ENCODE peak calls at places on chromosomes 12 and 14, in nine cellular contexts. One of them, this sample, is unnamed.

GRCh38 chr14:49550284-49551184 is 35.6 kb downstream of the RPS29 start:
- DNase-seq in EH: peak; percentile 15
- DNase-seq in osteoblast: peak; percentile 85
- DNase-seq in naive thymus-derived CD4-positive, alpha-beta T cell: no peak
- DNase-seq in mucosa of gallbladder: no peak
- DNase-seq in BJ: no peak
- DNase-seq in NCI-H2081: no peak
- DNase-seq in mesenchymal stem cell: peak; percentile 8
- DNase-seq in small intestine: no peak
- DNase-seq in this sample: peak; percentile 30

GRCh38 chr12:70994217-70994788 is 73.8 kb upstream of the PTPRR start:
- DNase-seq in EH: peak; percentile 21
- DNase-seq in osteoblast: peak; percentile 80
- DNase-seq in naive thymus-derived CD4-positive, alpha-beta T cell: no peak
- DNase-seq in mucosa of gallbladder: no peak
- DNase-seq in BJ: peak; percentile 5
- DNase-seq in NCI-H2081: peak; percentile 22
- DNase-seq in mesenchymal stem cell: peak; percentile 33
- DNase-seq in small intestine: no peak
- DNase-seq in this sample: peak; percentile 33

GRCh38 chr14:33776871-33777270 is 174.0 kb downstream of the EGLN3 start:
- DNase-seq in EH: no peak
- DNase-seq in osteoblast: no peak
- DNase-seq in naive thymus-derived CD4-positive, alpha-beta T cell: no peak
- DNase-seq in mucosa of gallbladder: no peak
- DNase-seq in BJ: no peak
- DNase-seq in NCI-H2081: no peak
- DNase-seq in mesenchymal stem cell: no peak
- DNase-seq in small intestine: no peak
- DNase-seq in this sample: peak; percentile 46

GRCh38 chr14:99752486-99753121 is 40.6 kb upstream of the EML1 start:
- DNase-seq in EH: peak; percentile 88
- DNase-seq in osteoblast: peak; percentile 98
- DNase-seq in naive thymus-derived CD4-positive, alpha-beta T cell: no peak
- DNase-seq in mucosa of gallbladder: no peak
- DNase-seq in BJ: peak; percentile 51
- DNase-seq in NCI-H2081: no peak
- DNase-seq in mesenchymal stem cell: peak; percentile 84
- DNase-seq in small intestine: no peak
- DNase-seq in this sample: peak; percentile 82

GRCh38 chr12:112930350-112930749 is 7.9 kb upstream of the OAS3 start:
- DNase-seq in EH: no peak
- DNase-seq in osteoblast: no peak
- DNase-seq in naive thymus-derived CD4-positive, alpha-beta T cell: no peak
- DNase-seq in mucosa of gallbladder: no peak
- DNase-seq in BJ: no peak
- DNase-seq in NCI-H2081: no peak
- DNase-seq in mesenchymal stem cell: no peak
- DNase-seq in small intestine: no peak
- DNase-seq in this sample: no peak

GRCh38 chr14:103326078-103326477 is 8.0 kb upstream of the EIF5 start:
- DNase-seq in EH: no peak
- DNase-seq in osteoblast: no peak
- DNase-seq in naive thymus-derived CD4-positive, alpha-beta T cell: no peak
- DNase-seq in mucosa of gallbladder: no peak
- DNase-seq in BJ: no peak
- DNase-seq in NCI-H2081: no peak
- DNase-seq in mesenchymal stem cell: no peak
- DNase-seq in small intestine: no peak
- DNase-seq in this sample: no peak

GRCh38 chr12:13745100-13745678 is 236.2 kb downstream of the GRIN2B start:
- DNase-seq in EH: no peak
- DNase-seq in osteoblast: no peak
- DNase-seq in naive thymus-derived CD4-positive, alpha-beta T cell: no peak
- DNase-seq in mucosa of gallbladder: no peak
- DNase-seq in BJ: no peak
- DNase-seq in NCI-H2081: no peak
- DNase-seq in mesenchymal stem cell: no peak
- DNase-seq in small intestine: peak; percentile 43
- DNase-seq in this sample: no peak

GRCh38 chr14:89915114-89915878 is 39.2 kb downstream of the EFCAB11 start:
- DNase-seq in EH: peak; percentile 73
- DNase-seq in osteoblast: no peak
- DNase-seq in naive thymus-derived CD4-positive, alpha-beta T cell: peak; percentile 63
- DNase-seq in mucosa of gallbladder: peak; percentile 73
- DNase-seq in BJ: peak; percentile 18
- DNase-seq in NCI-H2081: peak; percentile 74
- DNase-seq in mesenchymal stem cell: peak; percentile 83
- DNase-seq in small intestine: peak; percentile 80
- DNase-seq in this sample: peak; percentile 66

GRCh38 chr12:115135800-115136211 is 451.8 kb upstream of the TBX3 start:
- DNase-seq in EH: peak; percentile 97
- DNase-seq in osteoblast: no peak
- DNase-seq in naive thymus-derived CD4-positive, alpha-beta T cell: no peak
- DNase-seq in mucosa of gallbladder: peak; percentile 69
- DNase-seq in BJ: peak; percentile 64
- DNase-seq in NCI-H2081: no peak
- DNase-seq in mesenchymal stem cell: peak; percentile 74
- DNase-seq in small intestine: no peak
- DNase-seq in this sample: peak; percentile 92

GRCh38 chr12:97944576-97944975 is 482.0 kb downstream of the RMST start:
- DNase-seq in EH: no peak
- DNase-seq in osteoblast: no peak
- DNase-seq in naive thymus-derived CD4-positive, alpha-beta T cell: no peak
- DNase-seq in mucosa of gallbladder: no peak
- DNase-seq in BJ: no peak
- DNase-seq in NCI-H2081: no peak
- DNase-seq in mesenchymal stem cell: no peak
- DNase-seq in small intestine: no peak
- DNase-seq in this sample: no peak

GRCh38 chr12:50059440-50060119 is 2.2 kb downstream of the ASIC1 start:
- DNase-seq in EH: peak; percentile 49
- DNase-seq in osteoblast: peak; percentile 80
- DNase-seq in naive thymus-derived CD4-positive, alpha-beta T cell: peak; percentile 26
- DNase-seq in mucosa of gallbladder: no peak
- DNase-seq in BJ: no peak
- DNase-seq in NCI-H2081: no peak
- DNase-seq in mesenchymal stem cell: no peak
- DNase-seq in small intestine: no peak
- DNase-seq in this sample: peak; percentile 58

GRCh38 chr14:61749867-61750266 is 12.4 kb upstream of the SNAPC1 start:
- DNase-seq in EH: peak; percentile 30
- DNase-seq in osteoblast: no peak
- DNase-seq in naive thymus-derived CD4-positive, alpha-beta T cell: no peak
- DNase-seq in mucosa of gallbladder: peak; percentile 47
- DNase-seq in BJ: no peak
- DNase-seq in NCI-H2081: peak; percentile 27
- DNase-seq in mesenchymal stem cell: peak; percentile 23
- DNase-seq in small intestine: peak; percentile 71
- DNase-seq in this sample: no peak

GRCh38 chr14:76541594-76542219 is 165.8 kb downstream of the ESRRB start:
- DNase-seq in EH: no peak
- DNase-seq in osteoblast: no peak
- DNase-seq in naive thymus-derived CD4-positive, alpha-beta T cell: no peak
- DNase-seq in mucosa of gallbladder: no peak
- DNase-seq in BJ: no peak
- DNase-seq in NCI-H2081: no peak
- DNase-seq in mesenchymal stem cell: no peak
- DNase-seq in small intestine: no peak
- DNase-seq in this sample: no peak

GRCh38 chr12:110317921-110318320 is 36.9 kb downstream of the ATP2A2 start:
- DNase-seq in EH: peak; percentile 79
- DNase-seq in osteoblast: no peak
- DNase-seq in naive thymus-derived CD4-positive, alpha-beta T cell: no peak
- DNase-seq in mucosa of gallbladder: no peak
- DNase-seq in BJ: no peak
- DNase-seq in NCI-H2081: no peak
- DNase-seq in mesenchymal stem cell: peak; percentile 67
- DNase-seq in small intestine: no peak
- DNase-seq in this sample: peak; percentile 14

GRCh38 chr12:54486173-54486867 is 11.2 kb upstream of the NCKAP1L start:
- DNase-seq in EH: no peak
- DNase-seq in osteoblast: no peak
- DNase-seq in naive thymus-derived CD4-positive, alpha-beta T cell: no peak
- DNase-seq in mucosa of gallbladder: no peak
- DNase-seq in BJ: no peak
- DNase-seq in NCI-H2081: no peak
- DNase-seq in mesenchymal stem cell: no peak
- DNase-seq in small intestine: no peak
- DNase-seq in this sample: no peak

GRCh38 chr12:104582739-104583138 is 126.0 kb downstream of the CHST11 start:
- DNase-seq in EH: no peak
- DNase-seq in osteoblast: no peak
- DNase-seq in naive thymus-derived CD4-positive, alpha-beta T cell: peak; percentile 9
- DNase-seq in mucosa of gallbladder: no peak
- DNase-seq in BJ: no peak
- DNase-seq in NCI-H2081: no peak
- DNase-seq in mesenchymal stem cell: no peak
- DNase-seq in small intestine: no peak
- DNase-seq in this sample: no peak

GRCh38 chr12:25307818-25308217 is 57.1 kb upstream of the KRAS start:
- DNase-seq in EH: peak; percentile 72
- DNase-seq in osteoblast: no peak
- DNase-seq in naive thymus-derived CD4-positive, alpha-beta T cell: no peak
- DNase-seq in mucosa of gallbladder: no peak
- DNase-seq in BJ: no peak
- DNase-seq in NCI-H2081: no peak
- DNase-seq in mesenchymal stem cell: no peak
- DNase-seq in small intestine: no peak
- DNase-seq in this sample: no peak

GRCh38 chr14:95943699-95944098 is 67.1 kb downstream of the TUNAR start:
- DNase-seq in EH: no peak
- DNase-seq in osteoblast: no peak
- DNase-seq in naive thymus-derived CD4-positive, alpha-beta T cell: no peak
- DNase-seq in mucosa of gallbladder: no peak
- DNase-seq in BJ: no peak
- DNase-seq in NCI-H2081: no peak
- DNase-seq in mesenchymal stem cell: no peak
- DNase-seq in small intestine: no peak
- DNase-seq in this sample: no peak

GRCh38 chr14:48275301-48275700 is 599.9 kb upstream of the MDGA2 start:
- DNase-seq in EH: no peak
- DNase-seq in osteoblast: no peak
- DNase-seq in naive thymus-derived CD4-positive, alpha-beta T cell: no peak
- DNase-seq in mucosa of gallbladder: no peak
- DNase-seq in BJ: no peak
- DNase-seq in NCI-H2081: no peak
- DNase-seq in mesenchymal stem cell: no peak
- DNase-seq in small intestine: no peak
- DNase-seq in this sample: peak; percentile 40

GRCh38 chr14:72236629-72237028 is 304.4 kb downstream of the RGS6 start:
- DNase-seq in EH: no peak
- DNase-seq in osteoblast: no peak
- DNase-seq in naive thymus-derived CD4-positive, alpha-beta T cell: no peak
- DNase-seq in mucosa of gallbladder: no peak
- DNase-seq in BJ: no peak
- DNase-seq in NCI-H2081: no peak
- DNase-seq in mesenchymal stem cell: no peak
- DNase-seq in small intestine: no peak
- DNase-seq in this sample: no peak

GRCh38 chr12:85509857-85510256 is 229.8 kb downstream of the ALX1 start:
- DNase-seq in EH: no peak
- DNase-seq in osteoblast: no peak
- DNase-seq in naive thymus-derived CD4-positive, alpha-beta T cell: no peak
- DNase-seq in mucosa of gallbladder: no peak
- DNase-seq in BJ: no peak
- DNase-seq in NCI-H2081: no peak
- DNase-seq in mesenchymal stem cell: no peak
- DNase-seq in small intestine: no peak
- DNase-seq in this sample: peak; percentile 23

GRCh38 chr12:93753285-93753684 is 76.1 kb downstream of the CRADD start:
- DNase-seq in EH: no peak
- DNase-seq in osteoblast: no peak
- DNase-seq in naive thymus-derived CD4-positive, alpha-beta T cell: no peak
- DNase-seq in mucosa of gallbladder: no peak
- DNase-seq in BJ: no peak
- DNase-seq in NCI-H2081: no peak
- DNase-seq in mesenchymal stem cell: no peak
- DNase-seq in small intestine: no peak
- DNase-seq in this sample: no peak

GRCh38 chr12:95511962-95512361 is 38.0 kb downstream of the METAP2 start:
- DNase-seq in EH: no peak
- DNase-seq in osteoblast: no peak
- DNase-seq in naive thymus-derived CD4-positive, alpha-beta T cell: no peak
- DNase-seq in mucosa of gallbladder: no peak
- DNase-seq in BJ: no peak
- DNase-seq in NCI-H2081: no peak
- DNase-seq in mesenchymal stem cell: no peak
- DNase-seq in small intestine: no peak
- DNase-seq in this sample: no peak

This sample was measured in M059J.